ENCODE peak calls at places on chromosomes 13 and 19, in ten cellular contexts. One of them, this sample, is unnamed.
A peak's percentile ranks its signal among the peaks of the same experiment; 100 is the strongest.

GRCh38 chr13:46845146-46845545 is 48.2 kb upstream of the ESD start:
- DNase-seq in neural progenitor cell: no peak
- DNase-seq in activated CD8-positive, alpha-beta memory T cell treated with anti-CD3 and anti-CD28 coated beads for 48 hours: no peak
- DNase-seq in T-helper 1 cell: no peak
- DNase-seq in BE2C: no peak
- DNase-seq in GM23248: no peak
- DNase-seq in CMK: no peak
- DNase-seq in cardiac muscle cell: no peak
- DNase-seq in nephron progenitor cell: no peak
- DNase-seq in activated CD4-positive, alpha-beta T cell treated with anti-CD3 and anti-CD28 coated beads for 1 hour: no peak
- DNase-seq in this sample: no peak

GRCh38 chr19:39377373-39378362 is 13.2 kb downstream of the PAF1 start:
- DNase-seq in activated CD4-positive, alpha-beta T cell treated with anti-CD3 and anti-CD28 coated beads for 1 hour: no peak
- DNase-seq in activated CD8-positive, alpha-beta memory T cell treated with anti-CD3 and anti-CD28 coated beads for 48 hours: no peak
- DNase-seq in BE2C: no peak
- DNase-seq in cardiac muscle cell: no peak
- DNase-seq in neural progenitor cell: no peak
- DNase-seq in nephron progenitor cell: no peak
- DNase-seq in T-helper 1 cell: no peak
- DNase-seq in GM23248: peak; percentile 50
- DNase-seq in CMK: no peak
- DNase-seq in this sample: no peak

GRCh38 chr19:30222428-30222873 is 149.7 kb upstream of the ZNF536 start:
- DNase-seq in T-helper 1 cell: no peak
- DNase-seq in GM23248: peak; percentile 30
- DNase-seq in activated CD8-positive, alpha-beta memory T cell treated with anti-CD3 and anti-CD28 coated beads for 48 hours: no peak
- DNase-seq in neural progenitor cell: peak; percentile 75
- DNase-seq in cardiac muscle cell: peak; percentile 55
- DNase-seq in nephron progenitor cell: peak; percentile 77
- DNase-seq in BE2C: no peak
- DNase-seq in CMK: no peak
- DNase-seq in activated CD4-positive, alpha-beta T cell treated with anti-CD3 and anti-CD28 coated beads for 1 hour: no peak
- DNase-seq in this sample: no peak

GRCh38 chr19:4350726-4351125 is 7.4 kb downstream of the MPND start:
- DNase-seq in GM23248: no peak
- DNase-seq in CMK: no peak
- DNase-seq in T-helper 1 cell: no peak
- DNase-seq in activated CD8-positive, alpha-beta memory T cell treated with anti-CD3 and anti-CD28 coated beads for 48 hours: no peak
- DNase-seq in activated CD4-positive, alpha-beta T cell treated with anti-CD3 and anti-CD28 coated beads for 1 hour: no peak
- DNase-seq in neural progenitor cell: no peak
- DNase-seq in BE2C: no peak
- DNase-seq in cardiac muscle cell: no peak
- DNase-seq in nephron progenitor cell: no peak
- DNase-seq in this sample: no peak

GRCh38 chr19:2888739-2889224 is 11.9 kb upstream of the ZNF57 start:
- DNase-seq in cardiac muscle cell: no peak
- DNase-seq in CMK: no peak
- DNase-seq in T-helper 1 cell: peak; percentile 68
- DNase-seq in nephron progenitor cell: no peak
- DNase-seq in activated CD8-positive, alpha-beta memory T cell treated with anti-CD3 and anti-CD28 coated beads for 48 hours: no peak
- DNase-seq in neural progenitor cell: no peak
- DNase-seq in BE2C: no peak
- DNase-seq in activated CD4-positive, alpha-beta T cell treated with anti-CD3 and anti-CD28 coated beads for 1 hour: peak; percentile 45
- DNase-seq in GM23248: peak; percentile 36
- DNase-seq in this sample: peak; percentile 91

GRCh38 chr13:65090191-65090590 is 2139.9 kb downstream of the PCDH9 start:
- DNase-seq in GM23248: no peak
- DNase-seq in neural progenitor cell: no peak
- DNase-seq in T-helper 1 cell: no peak
- DNase-seq in activated CD8-positive, alpha-beta memory T cell treated with anti-CD3 and anti-CD28 coated beads for 48 hours: no peak
- DNase-seq in CMK: no peak
- DNase-seq in cardiac muscle cell: no peak
- DNase-seq in BE2C: no peak
- DNase-seq in nephron progenitor cell: no peak
- DNase-seq in activated CD4-positive, alpha-beta T cell treated with anti-CD3 and anti-CD28 coated beads for 1 hour: no peak
- DNase-seq in this sample: no peak

GRCh38 chr19:4089400-4089908 is 22.8 kb upstream of the ZBTB7A start:
- DNase-seq in nephron progenitor cell: no peak
- DNase-seq in BE2C: no peak
- DNase-seq in activated CD4-positive, alpha-beta T cell treated with anti-CD3 and anti-CD28 coated beads for 1 hour: no peak
- DNase-seq in cardiac muscle cell: no peak
- DNase-seq in GM23248: no peak
- DNase-seq in T-helper 1 cell: peak; percentile 33
- DNase-seq in neural progenitor cell: no peak
- DNase-seq in CMK: peak; percentile 79
- DNase-seq in activated CD8-positive, alpha-beta memory T cell treated with anti-CD3 and anti-CD28 coated beads for 48 hours: peak; percentile 48
- DNase-seq in this sample: peak; percentile 91

GRCh38 chr13:95754069-95754468 is 77.1 kb downstream of the DNAJC3 start:
- DNase-seq in neural progenitor cell: no peak
- DNase-seq in GM23248: no peak
- DNase-seq in activated CD8-positive, alpha-beta memory T cell treated with anti-CD3 and anti-CD28 coated beads for 48 hours: no peak
- DNase-seq in nephron progenitor cell: no peak
- DNase-seq in CMK: no peak
- DNase-seq in cardiac muscle cell: no peak
- DNase-seq in T-helper 1 cell: no peak
- DNase-seq in BE2C: no peak
- DNase-seq in activated CD4-positive, alpha-beta T cell treated with anti-CD3 and anti-CD28 coated beads for 1 hour: no peak
- DNase-seq in this sample: no peak

GRCh38 chr19:639251-640155 is at the start of gene FGF22:
- DNase-seq in GM23248: peak; percentile 96
- DNase-seq in cardiac muscle cell: peak; percentile 95
- DNase-seq in neural progenitor cell: peak; percentile 96
- DNase-seq in T-helper 1 cell: peak; percentile 97
- DNase-seq in activated CD4-positive, alpha-beta T cell treated with anti-CD3 and anti-CD28 coated beads for 1 hour: peak; percentile 95
- DNase-seq in nephron progenitor cell: peak; percentile 98
- DNase-seq in activated CD8-positive, alpha-beta memory T cell treated with anti-CD3 and anti-CD28 coated beads for 48 hours: peak; percentile 87
- DNase-seq in BE2C: peak; percentile 98
- DNase-seq in CMK: peak; percentile 61
- DNase-seq in this sample: peak; percentile 96

GRCh38 chr19:17302391-17303166 is 646 bp downstream of the ABHD8 start:
- DNase-seq in nephron progenitor cell: peak; percentile 26
- DNase-seq in BE2C: no peak
- DNase-seq in activated CD4-positive, alpha-beta T cell treated with anti-CD3 and anti-CD28 coated beads for 1 hour: no peak
- DNase-seq in activated CD8-positive, alpha-beta memory T cell treated with anti-CD3 and anti-CD28 coated beads for 48 hours: no peak
- DNase-seq in CMK: no peak
- DNase-seq in neural progenitor cell: peak; percentile 42
- DNase-seq in T-helper 1 cell: no peak
- DNase-seq in cardiac muscle cell: no peak
- DNase-seq in GM23248: no peak
- DNase-seq in this sample: peak; percentile 85

GRCh38 chr19:1360818-1361461 is 22.8 kb upstream of the NDUFS7 start:
- DNase-seq in T-helper 1 cell: no peak
- DNase-seq in activated CD4-positive, alpha-beta T cell treated with anti-CD3 and anti-CD28 coated beads for 1 hour: no peak
- DNase-seq in nephron progenitor cell: peak; percentile 67
- DNase-seq in CMK: no peak
- DNase-seq in BE2C: peak; percentile 97
- DNase-seq in GM23248: peak; percentile 91
- DNase-seq in cardiac muscle cell: no peak
- DNase-seq in activated CD8-positive, alpha-beta memory T cell treated with anti-CD3 and anti-CD28 coated beads for 48 hours: no peak
- DNase-seq in neural progenitor cell: peak; percentile 75
- DNase-seq in this sample: no peak

GRCh38 chr19:21824679-21825078 is 11.3 kb downstream of the ZNF43 start:
- DNase-seq in CMK: no peak
- DNase-seq in T-helper 1 cell: no peak
- DNase-seq in activated CD8-positive, alpha-beta memory T cell treated with anti-CD3 and anti-CD28 coated beads for 48 hours: no peak
- DNase-seq in activated CD4-positive, alpha-beta T cell treated with anti-CD3 and anti-CD28 coated beads for 1 hour: no peak
- DNase-seq in GM23248: no peak
- DNase-seq in BE2C: no peak
- DNase-seq in cardiac muscle cell: no peak
- DNase-seq in nephron progenitor cell: no peak
- DNase-seq in neural progenitor cell: no peak
- DNase-seq in this sample: no peak

GRCh38 chr19:43464089-43464775 is 1.2 kb downstream of the LYPD3 start:
- DNase-seq in activated CD8-positive, alpha-beta memory T cell treated with anti-CD3 and anti-CD28 coated beads for 48 hours: no peak
- DNase-seq in BE2C: peak; percentile 70
- DNase-seq in neural progenitor cell: peak; percentile 84
- DNase-seq in T-helper 1 cell: no peak
- DNase-seq in GM23248: peak; percentile 81
- DNase-seq in nephron progenitor cell: peak; percentile 79
- DNase-seq in CMK: no peak
- DNase-seq in activated CD4-positive, alpha-beta T cell treated with anti-CD3 and anti-CD28 coated beads for 1 hour: no peak
- DNase-seq in cardiac muscle cell: peak; percentile 84
- DNase-seq in this sample: peak; percentile 93

GRCh38 chr19:50678323-50678722 is 29.1 kb downstream of the C19orf81 start:
- DNase-seq in GM23248: no peak
- DNase-seq in BE2C: no peak
- DNase-seq in activated CD8-positive, alpha-beta memory T cell treated with anti-CD3 and anti-CD28 coated beads for 48 hours: no peak
- DNase-seq in neural progenitor cell: no peak
- DNase-seq in nephron progenitor cell: no peak
- DNase-seq in activated CD4-positive, alpha-beta T cell treated with anti-CD3 and anti-CD28 coated beads for 1 hour: no peak
- DNase-seq in CMK: no peak
- DNase-seq in cardiac muscle cell: no peak
- DNase-seq in T-helper 1 cell: no peak
- DNase-seq in this sample: no peak

GRCh38 chr13:105972306-105972721 is 563.1 kb downstream of the EFNB2 start:
- DNase-seq in neural progenitor cell: no peak
- DNase-seq in GM23248: no peak
- DNase-seq in nephron progenitor cell: no peak
- DNase-seq in CMK: no peak
- DNase-seq in BE2C: no peak
- DNase-seq in activated CD8-positive, alpha-beta memory T cell treated with anti-CD3 and anti-CD28 coated beads for 48 hours: no peak
- DNase-seq in activated CD4-positive, alpha-beta T cell treated with anti-CD3 and anti-CD28 coated beads for 1 hour: no peak
- DNase-seq in cardiac muscle cell: no peak
- DNase-seq in T-helper 1 cell: no peak
- DNase-seq in this sample: no peak

GRCh38 chr13:112477070-112477619 is 101.0 kb downstream of the SPACA7 start:
- DNase-seq in BE2C: no peak
- DNase-seq in activated CD8-positive, alpha-beta memory T cell treated with anti-CD3 and anti-CD28 coated beads for 48 hours: no peak
- DNase-seq in activated CD4-positive, alpha-beta T cell treated with anti-CD3 and anti-CD28 coated beads for 1 hour: no peak
- DNase-seq in neural progenitor cell: no peak
- DNase-seq in nephron progenitor cell: no peak
- DNase-seq in T-helper 1 cell: no peak
- DNase-seq in cardiac muscle cell: no peak
- DNase-seq in GM23248: no peak
- DNase-seq in CMK: no peak
- DNase-seq in this sample: no peak

GRCh38 chr13:113820813-113821651 is 42.8 kb downstream of the GAS6 start:
- DNase-seq in nephron progenitor cell: peak; percentile 42
- DNase-seq in T-helper 1 cell: no peak
- DNase-seq in activated CD8-positive, alpha-beta memory T cell treated with anti-CD3 and anti-CD28 coated beads for 48 hours: no peak
- DNase-seq in GM23248: peak; percentile 99
- DNase-seq in cardiac muscle cell: no peak
- DNase-seq in activated CD4-positive, alpha-beta T cell treated with anti-CD3 and anti-CD28 coated beads for 1 hour: no peak
- DNase-seq in neural progenitor cell: no peak
- DNase-seq in BE2C: peak; percentile 92
- DNase-seq in CMK: no peak
- DNase-seq in this sample: peak; percentile 79

GRCh38 chr13:97944396-97945029 is 9.0 kb upstream of the IPO5 start:
- DNase-seq in activated CD8-positive, alpha-beta memory T cell treated with anti-CD3 and anti-CD28 coated beads for 48 hours: no peak
- DNase-seq in GM23248: peak; percentile 56
- DNase-seq in cardiac muscle cell: no peak
- DNase-seq in nephron progenitor cell: no peak
- DNase-seq in CMK: no peak
- DNase-seq in activated CD4-positive, alpha-beta T cell treated with anti-CD3 and anti-CD28 coated beads for 1 hour: no peak
- DNase-seq in BE2C: no peak
- DNase-seq in neural progenitor cell: no peak
- DNase-seq in T-helper 1 cell: no peak
- DNase-seq in this sample: no peak

GRCh38 chr19:1324792-1325567 is 39.3 kb downstream of the EFNA2 start:
- DNase-seq in T-helper 1 cell: no peak
- DNase-seq in cardiac muscle cell: peak; percentile 73
- DNase-seq in neural progenitor cell: no peak
- DNase-seq in GM23248: peak; percentile 87
- DNase-seq in activated CD8-positive, alpha-beta memory T cell treated with anti-CD3 and anti-CD28 coated beads for 48 hours: peak; percentile 7
- DNase-seq in CMK: peak; percentile 59
- DNase-seq in BE2C: peak; percentile 47
- DNase-seq in activated CD4-positive, alpha-beta T cell treated with anti-CD3 and anti-CD28 coated beads for 1 hour: no peak
- DNase-seq in nephron progenitor cell: no peak
- DNase-seq in this sample: no peak

GRCh38 chr13:113646921-113647340 is 11.1 kb downstream of the ATP4B start:
- DNase-seq in activated CD4-positive, alpha-beta T cell treated with anti-CD3 and anti-CD28 coated beads for 1 hour: no peak
- DNase-seq in GM23248: no peak
- DNase-seq in cardiac muscle cell: no peak
- DNase-seq in nephron progenitor cell: no peak
- DNase-seq in BE2C: peak; percentile 7
- DNase-seq in CMK: no peak
- DNase-seq in activated CD8-positive, alpha-beta memory T cell treated with anti-CD3 and anti-CD28 coated beads for 48 hours: no peak
- DNase-seq in T-helper 1 cell: no peak
- DNase-seq in neural progenitor cell: no peak
- DNase-seq in this sample: peak; percentile 74

GRCh38 chr19:31955884-31956283 is 389.5 kb upstream of the ZNF507 start:
- DNase-seq in T-helper 1 cell: no peak
- DNase-seq in neural progenitor cell: no peak
- DNase-seq in activated CD8-positive, alpha-beta memory T cell treated with anti-CD3 and anti-CD28 coated beads for 48 hours: no peak
- DNase-seq in activated CD4-positive, alpha-beta T cell treated with anti-CD3 and anti-CD28 coated beads for 1 hour: no peak
- DNase-seq in BE2C: no peak
- DNase-seq in nephron progenitor cell: no peak
- DNase-seq in cardiac muscle cell: no peak
- DNase-seq in CMK: no peak
- DNase-seq in GM23248: no peak
- DNase-seq in this sample: no peak

GRCh38 chr13:34086281-34086680 is 268.3 kb downstream of the RFC3 start:
- DNase-seq in activated CD8-positive, alpha-beta memory T cell treated with anti-CD3 and anti-CD28 coated beads for 48 hours: no peak
- DNase-seq in activated CD4-positive, alpha-beta T cell treated with anti-CD3 and anti-CD28 coated beads for 1 hour: no peak
- DNase-seq in cardiac muscle cell: no peak
- DNase-seq in BE2C: no peak
- DNase-seq in T-helper 1 cell: no peak
- DNase-seq in GM23248: no peak
- DNase-seq in neural progenitor cell: no peak
- DNase-seq in nephron progenitor cell: no peak
- DNase-seq in CMK: no peak
- DNase-seq in this sample: no peak

GRCh38 chr13:92843549-92843948 is 383.1 kb upstream of the GPC6 start:
- DNase-seq in neural progenitor cell: no peak
- DNase-seq in nephron progenitor cell: no peak
- DNase-seq in activated CD4-positive, alpha-beta T cell treated with anti-CD3 and anti-CD28 coated beads for 1 hour: no peak
- DNase-seq in cardiac muscle cell: no peak
- DNase-seq in T-helper 1 cell: no peak
- DNase-seq in CMK: no peak
- DNase-seq in BE2C: no peak
- DNase-seq in GM23248: peak; percentile 61
- DNase-seq in activated CD8-positive, alpha-beta memory T cell treated with anti-CD3 and anti-CD28 coated beads for 48 hours: no peak
- DNase-seq in this sample: no peak

GRCh38 chr19:40247178-40247577 is 20.7 kb upstream of the CCNP start:
- DNase-seq in GM23248: no peak
- DNase-seq in activated CD8-positive, alpha-beta memory T cell treated with anti-CD3 and anti-CD28 coated beads for 48 hours: no peak
- DNase-seq in T-helper 1 cell: no peak
- DNase-seq in cardiac muscle cell: no peak
- DNase-seq in neural progenitor cell: no peak
- DNase-seq in CMK: no peak
- DNase-seq in activated CD4-positive, alpha-beta T cell treated with anti-CD3 and anti-CD28 coated beads for 1 hour: no peak
- DNase-seq in nephron progenitor cell: no peak
- DNase-seq in BE2C: no peak
- DNase-seq in this sample: no peak

GRCh38 chr13:49502954-49503353 is 7.2 kb downstream of the PHF11 start:
- DNase-seq in nephron progenitor cell: no peak
- DNase-seq in CMK: no peak
- DNase-seq in neural progenitor cell: no peak
- DNase-seq in cardiac muscle cell: no peak
- DNase-seq in T-helper 1 cell: no peak
- DNase-seq in BE2C: no peak
- DNase-seq in GM23248: peak; percentile 68
- DNase-seq in activated CD8-positive, alpha-beta memory T cell treated with anti-CD3 and anti-CD28 coated beads for 48 hours: no peak
- DNase-seq in activated CD4-positive, alpha-beta T cell treated with anti-CD3 and anti-CD28 coated beads for 1 hour: no peak
- DNase-seq in this sample: no peak